ENCODE peak calls at places on chromosomes 2 and 18, in eight cellular contexts. One of them, this sample, is unnamed.

GRCh38 chr2:26591619-26592505 is 49.3 kb downstream of the CIB4 start:
- DNase-seq in foreskin keratinocyte: no peak
- DNase-seq in foreskin fibroblast: no peak
- DNase-seq in BE2C: peak
- DNase-seq in dorsolateral prefrontal cortex: no peak
- DNase-seq in breast epithelium: peak
- DNase-seq in astrocyte of the cerebellum: no peak
- DNase-seq in upper lobe of right lung: peak
- DNase-seq in this sample: no peak

GRCh38 chr2:236986524-236987330 is 99.0 kb upstream of the COPS8 start:
- DNase-seq in foreskin keratinocyte: no peak
- DNase-seq in astrocyte of the cerebellum: no peak
- DNase-seq in BE2C: no peak
- DNase-seq in upper lobe of right lung: no peak
- DNase-seq in foreskin fibroblast: no peak
- DNase-seq in breast epithelium: peak
- DNase-seq in dorsolateral prefrontal cortex: no peak
- DNase-seq in this sample: no peak

GRCh38 chr2:46886268-46887027 is 29.2 kb downstream of the MCFD2 start:
- DNase-seq in foreskin keratinocyte: no peak
- DNase-seq in upper lobe of right lung: no peak
- DNase-seq in astrocyte of the cerebellum: no peak
- DNase-seq in BE2C: no peak
- DNase-seq in dorsolateral prefrontal cortex: no peak
- DNase-seq in foreskin fibroblast: no peak
- DNase-seq in breast epithelium: no peak
- DNase-seq in this sample: no peak

GRCh38 chr2:86703704-86704370 is 16.3 kb upstream of the RMND5A start:
- DNase-seq in foreskin fibroblast: peak
- DNase-seq in upper lobe of right lung: no peak
- DNase-seq in astrocyte of the cerebellum: peak
- DNase-seq in foreskin keratinocyte: peak
- DNase-seq in breast epithelium: no peak
- DNase-seq in BE2C: peak
- DNase-seq in dorsolateral prefrontal cortex: peak
- DNase-seq in this sample: no peak

GRCh38 chr2:130727286-130727924 is 1.5 kb upstream of the GPR148 start:
- DNase-seq in foreskin keratinocyte: peak
- DNase-seq in astrocyte of the cerebellum: peak
- DNase-seq in BE2C: peak
- DNase-seq in foreskin fibroblast: peak
- DNase-seq in upper lobe of right lung: peak
- DNase-seq in breast epithelium: peak
- DNase-seq in dorsolateral prefrontal cortex: peak
- DNase-seq in this sample: peak

GRCh38 chr2:236172238-236172865 is 4.2 kb upstream of the GBX2 start:
- DNase-seq in upper lobe of right lung: no peak
- DNase-seq in foreskin keratinocyte: no peak
- DNase-seq in dorsolateral prefrontal cortex: no peak
- DNase-seq in BE2C: no peak
- DNase-seq in astrocyte of the cerebellum: no peak
- DNase-seq in foreskin fibroblast: no peak
- DNase-seq in breast epithelium: no peak
- DNase-seq in this sample: no peak

GRCh38 chr2:241567776-241568175 is 9.2 kb downstream of the BOK start:
- DNase-seq in foreskin keratinocyte: no peak
- DNase-seq in upper lobe of right lung: peak
- DNase-seq in dorsolateral prefrontal cortex: no peak
- DNase-seq in breast epithelium: no peak
- DNase-seq in foreskin fibroblast: no peak
- DNase-seq in BE2C: no peak
- DNase-seq in astrocyte of the cerebellum: no peak
- DNase-seq in this sample: no peak

GRCh38 chr2:120765911-120766757 is 30.5 kb downstream of the GLI2 start:
- DNase-seq in dorsolateral prefrontal cortex: peak
- DNase-seq in upper lobe of right lung: peak
- DNase-seq in foreskin fibroblast: peak
- DNase-seq in foreskin keratinocyte: no peak
- DNase-seq in breast epithelium: peak
- DNase-seq in astrocyte of the cerebellum: no peak
- DNase-seq in BE2C: no peak
- DNase-seq in this sample: no peak

GRCh38 chr2:9757430-9758287 is 85.6 kb upstream of the TAF1B start:
- DNase-seq in foreskin keratinocyte: no peak
- DNase-seq in BE2C: no peak
- DNase-seq in foreskin fibroblast: no peak
- DNase-seq in astrocyte of the cerebellum: no peak
- DNase-seq in breast epithelium: no peak
- DNase-seq in upper lobe of right lung: peak
- DNase-seq in dorsolateral prefrontal cortex: peak
- DNase-seq in this sample: no peak

GRCh38 chr2:74908763-74909444 is 49.5 kb upstream of the POLE4 start:
- DNase-seq in breast epithelium: no peak
- DNase-seq in BE2C: no peak
- DNase-seq in astrocyte of the cerebellum: no peak
- DNase-seq in foreskin fibroblast: no peak
- DNase-seq in upper lobe of right lung: peak
- DNase-seq in foreskin keratinocyte: peak
- DNase-seq in dorsolateral prefrontal cortex: no peak
- DNase-seq in this sample: no peak

GRCh38 chr2:121904656-121905055 is 149.2 kb downstream of the TSN start:
- DNase-seq in upper lobe of right lung: no peak
- DNase-seq in breast epithelium: no peak
- DNase-seq in astrocyte of the cerebellum: no peak
- DNase-seq in BE2C: no peak
- DNase-seq in foreskin fibroblast: no peak
- DNase-seq in dorsolateral prefrontal cortex: no peak
- DNase-seq in foreskin keratinocyte: no peak
- DNase-seq in this sample: no peak

GRCh38 chr2:236879416-236879963 is 206.2 kb upstream of the COPS8 start:
- DNase-seq in BE2C: no peak
- DNase-seq in foreskin keratinocyte: no peak
- DNase-seq in upper lobe of right lung: no peak
- DNase-seq in dorsolateral prefrontal cortex: no peak
- DNase-seq in foreskin fibroblast: no peak
- DNase-seq in astrocyte of the cerebellum: no peak
- DNase-seq in breast epithelium: no peak
- DNase-seq in this sample: no peak

GRCh38 chr2:210399440-210400041 is 77.0 kb downstream of the LANCL1 start:
- DNase-seq in dorsolateral prefrontal cortex: no peak
- DNase-seq in breast epithelium: no peak
- DNase-seq in upper lobe of right lung: no peak
- DNase-seq in astrocyte of the cerebellum: peak
- DNase-seq in foreskin keratinocyte: peak
- DNase-seq in foreskin fibroblast: no peak
- DNase-seq in BE2C: no peak
- DNase-seq in this sample: no peak

GRCh38 chr2:212832211-212833195 is 293.9 kb upstream of the ERBB4 start:
- DNase-seq in breast epithelium: no peak
- DNase-seq in astrocyte of the cerebellum: no peak
- DNase-seq in foreskin fibroblast: no peak
- DNase-seq in BE2C: peak
- DNase-seq in foreskin keratinocyte: no peak
- DNase-seq in upper lobe of right lung: peak
- DNase-seq in dorsolateral prefrontal cortex: no peak
- DNase-seq in this sample: no peak

GRCh38 chr2:65952966-65953365 is 482.0 kb upstream of the MEIS1 start:
- DNase-seq in breast epithelium: no peak
- DNase-seq in dorsolateral prefrontal cortex: no peak
- DNase-seq in BE2C: no peak
- DNase-seq in upper lobe of right lung: no peak
- DNase-seq in foreskin fibroblast: no peak
- DNase-seq in astrocyte of the cerebellum: no peak
- DNase-seq in foreskin keratinocyte: no peak
- DNase-seq in this sample: no peak

GRCh38 chr2:70088508-70089219 is 1.4 kb downstream of the PCBP1 start:
- DNase-seq in upper lobe of right lung: no peak
- DNase-seq in foreskin keratinocyte: no peak
- DNase-seq in dorsolateral prefrontal cortex: no peak
- DNase-seq in breast epithelium: no peak
- DNase-seq in foreskin fibroblast: no peak
- DNase-seq in astrocyte of the cerebellum: no peak
- DNase-seq in BE2C: no peak
- DNase-seq in this sample: no peak
- TF ChIP-seq CTCF in upper lobe of right lung: no peak
- TF ChIP-seq CTCF in foreskin keratinocyte: no peak
- TF ChIP-seq CTCF in dorsolateral prefrontal cortex: no peak
- TF ChIP-seq CTCF in breast epithelium: no peak
- TF ChIP-seq CTCF in foreskin fibroblast: no peak
- TF ChIP-seq CTCF in astrocyte of the cerebellum: no peak
- TF ChIP-seq CTCF in BE2C: no peak
- TF ChIP-seq CTCF in this sample: no peak

DNA sequence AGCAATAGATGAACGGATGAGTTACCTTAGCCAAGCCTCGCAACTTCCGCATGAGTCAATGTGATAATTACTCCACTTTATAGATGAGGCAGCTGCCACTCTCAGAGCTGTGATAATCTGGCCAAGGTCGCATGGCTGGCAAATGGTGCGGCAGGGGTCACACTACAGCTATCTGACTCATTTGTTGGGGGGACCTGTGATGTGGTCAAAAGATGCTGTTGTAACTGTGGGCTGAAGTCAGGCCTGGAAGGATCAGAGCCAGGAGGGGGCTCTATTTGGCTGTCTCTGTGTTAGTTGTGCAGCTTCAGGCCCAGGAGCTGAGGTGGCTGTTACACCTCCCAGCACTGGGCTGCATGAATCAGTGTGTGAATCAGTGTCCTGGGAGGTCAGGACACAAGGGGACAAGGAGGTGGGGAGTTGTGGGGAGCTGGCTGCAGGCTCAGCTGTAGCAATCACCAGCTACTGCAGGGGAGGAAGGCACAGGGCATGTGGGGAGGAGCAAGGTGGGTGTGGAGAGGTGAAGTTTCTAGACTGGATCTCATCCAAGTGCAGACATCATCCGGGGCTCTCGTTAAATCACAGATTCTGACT is 33.1 kb downstream of the NGEF start:
- DNase-seq in foreskin keratinocyte: peak
- DNase-seq in astrocyte of the cerebellum: no peak
- DNase-seq in dorsolateral prefrontal cortex: no peak
- DNase-seq in BE2C: no peak
- DNase-seq in foreskin fibroblast: peak
- DNase-seq in breast epithelium: peak
- DNase-seq in upper lobe of right lung: no peak
- DNase-seq in this sample: no peak
- TF ChIP-seq CTCF in foreskin keratinocyte: peak
- TF ChIP-seq CTCF in astrocyte of the cerebellum: peak
- TF ChIP-seq CTCF in dorsolateral prefrontal cortex: no peak
- TF ChIP-seq CTCF in BE2C: no peak
- TF ChIP-seq CTCF in foreskin fibroblast: peak
- TF ChIP-seq CTCF in breast epithelium: no peak
- TF ChIP-seq CTCF in upper lobe of right lung: no peak
- TF ChIP-seq CTCF in this sample: no peak

GRCh38 chr2:36322108-36322507 is 33.5 kb upstream of the CRIM1 start:
- DNase-seq in BE2C: no peak
- DNase-seq in upper lobe of right lung: no peak
- DNase-seq in breast epithelium: no peak
- DNase-seq in foreskin keratinocyte: peak
- DNase-seq in foreskin fibroblast: no peak
- DNase-seq in astrocyte of the cerebellum: peak
- DNase-seq in dorsolateral prefrontal cortex: no peak
- DNase-seq in this sample: no peak

DNA sequence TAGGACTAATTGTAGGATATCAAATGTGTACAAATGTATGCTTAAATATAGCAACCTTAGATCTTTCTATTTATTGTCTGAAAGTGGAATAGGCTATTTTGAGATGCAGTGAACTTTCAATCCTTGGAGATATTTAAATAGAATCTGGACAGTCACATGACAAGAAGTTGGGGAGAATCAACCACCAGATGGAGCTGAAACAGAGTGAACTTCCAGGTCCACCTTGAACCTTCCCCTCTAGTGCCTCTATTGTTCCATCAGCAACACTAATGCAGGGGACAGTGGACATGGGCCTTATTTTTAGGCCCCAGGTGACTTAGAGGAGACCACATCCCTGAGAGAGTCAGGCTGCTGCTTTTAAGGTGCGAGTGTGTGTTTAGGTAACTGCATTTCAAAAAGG is 37.0 kb upstream of the CRIM1 start:
- DNase-seq in breast epithelium: no peak
- DNase-seq in astrocyte of the cerebellum: no peak
- DNase-seq in upper lobe of right lung: no peak
- DNase-seq in BE2C: no peak
- DNase-seq in foreskin keratinocyte: no peak
- DNase-seq in dorsolateral prefrontal cortex: no peak
- DNase-seq in foreskin fibroblast: no peak
- DNase-seq in this sample: no peak
- TF ChIP-seq CTCF in breast epithelium: no peak
- TF ChIP-seq CTCF in astrocyte of the cerebellum: no peak
- TF ChIP-seq CTCF in upper lobe of right lung: no peak
- TF ChIP-seq CTCF in BE2C: peak
- TF ChIP-seq CTCF in foreskin keratinocyte: peak
- TF ChIP-seq CTCF in dorsolateral prefrontal cortex: no peak
- TF ChIP-seq CTCF in foreskin fibroblast: peak
- TF ChIP-seq CTCF in this sample: no peak

GRCh38 chr18:59546164-59546563 is 151.1 kb downstream of the CCBE1 start:
- DNase-seq in foreskin keratinocyte: peak
- DNase-seq in foreskin fibroblast: peak
- DNase-seq in breast epithelium: no peak
- DNase-seq in astrocyte of the cerebellum: no peak
- DNase-seq in upper lobe of right lung: no peak
- DNase-seq in BE2C: no peak
- DNase-seq in dorsolateral prefrontal cortex: no peak
- DNase-seq in this sample: no peak

GRCh38 chr18:59549797-59550516 is 147.3 kb downstream of the CCBE1 start:
- DNase-seq in foreskin keratinocyte: no peak
- DNase-seq in upper lobe of right lung: no peak
- DNase-seq in dorsolateral prefrontal cortex: no peak
- DNase-seq in BE2C: no peak
- DNase-seq in foreskin fibroblast: no peak
- DNase-seq in breast epithelium: peak
- DNase-seq in astrocyte of the cerebellum: no peak
- DNase-seq in this sample: no peak

GRCh38 chr18:59553273-59553672 is 143.9 kb downstream of the CCBE1 start:
- DNase-seq in dorsolateral prefrontal cortex: no peak
- DNase-seq in breast epithelium: no peak
- DNase-seq in upper lobe of right lung: no peak
- DNase-seq in foreskin fibroblast: no peak
- DNase-seq in astrocyte of the cerebellum: no peak
- DNase-seq in foreskin keratinocyte: no peak
- DNase-seq in BE2C: no peak
- DNase-seq in this sample: no peak

GRCh38 chr18:59551902-59552635 is 145.2 kb downstream of the CCBE1 start:
- DNase-seq in astrocyte of the cerebellum: no peak
- DNase-seq in upper lobe of right lung: no peak
- DNase-seq in breast epithelium: no peak
- DNase-seq in foreskin fibroblast: no peak
- DNase-seq in BE2C: no peak
- DNase-seq in dorsolateral prefrontal cortex: no peak
- DNase-seq in foreskin keratinocyte: no peak
- DNase-seq in this sample: no peak

DNA sequence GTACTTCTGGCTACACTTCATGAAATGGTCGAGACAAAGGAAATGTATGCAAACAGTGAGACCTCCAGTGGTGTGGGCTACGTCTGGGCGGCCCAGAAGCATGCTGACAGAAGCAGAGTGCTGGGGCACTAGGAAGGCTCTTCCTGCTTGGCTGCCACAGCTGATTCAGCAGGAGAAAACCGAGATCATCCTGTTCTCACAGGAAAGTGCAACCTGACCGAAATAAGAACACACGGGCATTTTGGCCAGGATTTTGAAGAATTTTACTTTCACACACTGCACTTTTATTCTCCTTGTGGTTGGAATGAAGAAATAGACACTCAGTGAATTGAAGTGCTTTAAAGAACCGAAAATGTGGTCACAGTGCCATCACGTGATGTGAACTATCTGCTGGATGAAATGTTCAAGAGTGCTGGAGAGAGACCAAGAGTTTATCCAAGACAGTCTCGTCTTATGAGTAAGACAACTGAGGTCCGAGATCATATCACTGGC is 149.5 kb downstream of the CCBE1 start:
- DNase-seq in BE2C: no peak
- DNase-seq in astrocyte of the cerebellum: peak
- DNase-seq in dorsolateral prefrontal cortex: no peak
- DNase-seq in foreskin fibroblast: peak
- DNase-seq in breast epithelium: no peak
- DNase-seq in upper lobe of right lung: no peak
- DNase-seq in foreskin keratinocyte: peak
- DNase-seq in this sample: no peak
- TF ChIP-seq CTCF in BE2C: no peak
- TF ChIP-seq CTCF in astrocyte of the cerebellum: peak
- TF ChIP-seq CTCF in dorsolateral prefrontal cortex: no peak
- TF ChIP-seq CTCF in foreskin fibroblast: peak
- TF ChIP-seq CTCF in breast epithelium: peak
- TF ChIP-seq CTCF in upper lobe of right lung: peak
- TF ChIP-seq CTCF in foreskin keratinocyte: no peak
- TF ChIP-seq CTCF in this sample: no peak

This sample was measured in mesothelial cell of epicardium.